ENCODE peak calls at places on chromosomes 4 and X, in ten cellular contexts. P, K, N, H, M, Y, L, U, B and A are unnamed samples. For H3K9me3, the result is how much of the 10 kb centered on the place peaks cover.

GRCh38 chr4:147355849-147356248 is 125.0 kb upstream of the EDNRA start:
- DNase-seq in H (no peak), M (peak), Y (no peak), B (no peak), K (no peak), P (no peak), L (no peak), N (no peak), U (peak), A (no peak)

GRCh38 chr4:82948647-82949204 is 48.2 kb downstream of the THAP9 start:
- DNase-seq in H (no peak), U (peak), B (no peak), L (no peak), M (peak), N (no peak), K (no peak), P (no peak), Y (no peak), A (no peak)

GRCh38 chrX:40709395-40709794 is 25.9 kb downstream of the MED14 start:
- DNase-seq in P (no peak), N (no peak), L (no peak), M (no peak), Y (no peak), U (no peak), K (no peak), B (no peak), H (no peak), A (no peak)

GRCh38 chr4:2385450-2386020 is 32.9 kb downstream of the ZFYVE28 start:
- DNase-seq in K (no peak), N (no peak), M (no peak), P (no peak), U (no peak), Y (no peak), L (no peak), B (no peak), H (no peak), A (no peak)

GRCh38 chr4:126051709-126052424 is 737.1 kb downstream of the FAT4 start:
- DNase-seq in L (no peak), Y (no peak), K (no peak), H (no peak), U (peak), M (peak), B (no peak), N (no peak), P (no peak), A (no peak)

GRCh38 chrX:84339507-84340364 is 151.7 kb upstream of the RPS6KA6 start:
- DNase-seq in Y (no peak), N (no peak), M (peak), B (no peak), P (no peak), L (no peak), K (no peak), U (peak), H (no peak), A (no peak)

GRCh38 chr4:14345356-14345775 is 656.9 kb upstream of the CPEB2 start:
- DNase-seq in N (no peak), Y (no peak), P (no peak), B (no peak), K (no peak), M (peak), L (no peak), U (peak), H (no peak), A (no peak)

GRCh38 chr4:154361450-154361849 is 130.1 kb downstream of the DCHS2 start:
- DNase-seq in M (no peak), K (peak), P (no peak), Y (no peak), L (no peak), B (no peak), U (no peak), H (no peak), N (no peak), A (no peak)

GRCh38 chr4:140359571-140360427 is 13.6 kb upstream of the SCOC start:
- DNase-seq in Y (peak), H (peak), P (peak), U (peak), N (no peak), B (peak), K (peak), M (peak), L (no peak), A (peak)

GRCh38 chrX:154463611-154464220 is 5.6 kb downstream of the PLXNA3 start:
- DNase-seq in M (no peak), U (no peak), B (no peak), H (no peak), Y (no peak), N (no peak), P (no peak), K (no peak), L (no peak), A (no peak)

GRCh38 chrX:78168065-78168464 is 28.6 kb upstream of the TAF9B start:
- DNase-seq in P (no peak), N (no peak), B (no peak), Y (no peak), H (no peak), L (no peak), U (no peak), K (no peak), M (no peak), A (no peak)

GRCh38 chr4:7372673-7373072 is 62.1 kb downstream of the PSAPL1 start:
- DNase-seq in N (no peak), U (peak), B (no peak), Y (no peak), K (no peak), L (no peak), P (no peak), H (no peak), M (peak), A (no peak)

GRCh38 chr4:124279741-124280140 is 432.8 kb downstream of the ANKRD50 start:
- DNase-seq in Y (no peak), M (no peak), B (no peak), K (no peak), N (no peak), P (no peak), H (no peak), L (no peak), U (no peak), A (no peak)

GRCh38 chr4:2800691-2801596 is 8.1 kb downstream of the SH3BP2 start:
- DNase-seq in K (peak), H (peak), U (peak), Y (no peak), M (peak), P (peak), B (peak), L (no peak), N (no peak), A (no peak)

GRCh38 chrX:130874751-130875150 is 28.3 kb downstream of the ENOX2 start:
- DNase-seq in L (no peak), H (no peak), K (no peak), B (no peak), M (peak), Y (no peak), P (no peak), N (no peak), U (peak), A (no peak)

GRCh38 chrX:40012039-40012799 is 85.5 kb downstream of the BCOR start:
- DNase-seq in B (peak), Y (no peak), P (peak), K (no peak), H (peak), N (no peak), M (peak), U (peak), L (no peak), A (no peak)

GRCh38 chr4:43757147-43757546 is 691.5 kb downstream of the KCTD8 start:
- DNase-seq in L (no peak), M (no peak), H (no peak), B (peak), P (no peak), K (no peak), Y (no peak), U (no peak), N (no peak), A (no peak)

GRCh38 chr4:17797808-17798207 is 12.7 kb downstream of the DCAF16 start:
- DNase-seq in U (no peak), L (no peak), H (no peak), N (no peak), K (no peak), P (no peak), B (no peak), Y (no peak), M (no peak), A (no peak)

GRCh38 chr4:182736207-182736606 is 181.0 kb downstream of the DCTD start:
- DNase-seq in Y (no peak), L (no peak), P (no peak), U (no peak), B (no peak), M (no peak), H (no peak), N (peak), K (no peak), A (no peak)

GRCh38 chrX:126886997-126887396 is 67.5 kb downstream of the PRR32 start:
- DNase-seq in P (no peak), M (no peak), B (no peak), L (no peak), K (no peak), N (no peak), H (no peak), Y (no peak), U (no peak), A (no peak)
- H3K9me3 ChIP-seq in P (under half), M (under half), B (under half), L (under half), K (under half), N (under half), H (under half), Y (under half), U (under half), A (under half)

GRCh38 chr4:170027181-170027829 is 1.1 kb upstream of the MFAP3L start:
- DNase-seq in P (peak), H (peak), U (peak), L (peak), K (peak), N (peak), Y (peak), M (peak), B (peak), A (peak)
- H3K27ac ChIP-seq in P (peak), H (peak), U (no peak), L (no peak), K (peak), N (peak), Y (peak), M (no peak), B (no peak), A (no peak)

GRCh38 chrX:133090410-133090809 is 6.5 kb downstream of the USP26 start:
- DNase-seq in U (no peak), L (no peak), P (no peak), B (no peak), H (no peak), N (no peak), M (no peak), Y (no peak), K (no peak), A (no peak)
- TF ChIP-seq CTCF in U (no peak), L (no peak), P (no peak), B (no peak), H (no peak), N (no peak), M (no peak), Y (no peak), K (no peak), A (no peak)

DNA sequence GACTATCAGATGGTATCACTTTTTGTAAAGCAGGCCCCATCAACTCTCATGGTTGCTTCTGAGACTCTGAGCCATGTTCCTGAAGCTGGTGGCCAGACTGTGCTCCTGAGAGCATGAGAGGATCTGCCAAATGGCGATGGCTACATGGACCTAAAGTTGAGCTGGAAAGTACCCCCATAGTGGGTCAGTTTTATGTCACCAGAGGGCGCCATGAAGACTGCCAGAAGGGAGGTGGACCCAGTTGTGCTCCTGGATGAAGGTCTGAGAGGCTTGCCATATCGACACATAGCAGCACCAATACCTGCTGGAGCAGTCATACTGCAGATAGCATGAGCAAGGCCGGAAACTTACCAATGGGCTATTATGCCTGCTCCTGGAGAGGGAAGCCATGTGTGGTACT is 105.7 kb downstream of the SLITRK2 start:
- DNase-seq in H (no peak), L (no peak), N (no peak), U (no peak), K (no peak), B (peak), P (no peak), M (no peak), Y (no peak), A (no peak)
- H3K9me3 ChIP-seq in H (under half), L (under half), N (under half), U (under half), K (under half), B (under half), P (under half), M (under half), Y (under half), A (under half)

DNA sequence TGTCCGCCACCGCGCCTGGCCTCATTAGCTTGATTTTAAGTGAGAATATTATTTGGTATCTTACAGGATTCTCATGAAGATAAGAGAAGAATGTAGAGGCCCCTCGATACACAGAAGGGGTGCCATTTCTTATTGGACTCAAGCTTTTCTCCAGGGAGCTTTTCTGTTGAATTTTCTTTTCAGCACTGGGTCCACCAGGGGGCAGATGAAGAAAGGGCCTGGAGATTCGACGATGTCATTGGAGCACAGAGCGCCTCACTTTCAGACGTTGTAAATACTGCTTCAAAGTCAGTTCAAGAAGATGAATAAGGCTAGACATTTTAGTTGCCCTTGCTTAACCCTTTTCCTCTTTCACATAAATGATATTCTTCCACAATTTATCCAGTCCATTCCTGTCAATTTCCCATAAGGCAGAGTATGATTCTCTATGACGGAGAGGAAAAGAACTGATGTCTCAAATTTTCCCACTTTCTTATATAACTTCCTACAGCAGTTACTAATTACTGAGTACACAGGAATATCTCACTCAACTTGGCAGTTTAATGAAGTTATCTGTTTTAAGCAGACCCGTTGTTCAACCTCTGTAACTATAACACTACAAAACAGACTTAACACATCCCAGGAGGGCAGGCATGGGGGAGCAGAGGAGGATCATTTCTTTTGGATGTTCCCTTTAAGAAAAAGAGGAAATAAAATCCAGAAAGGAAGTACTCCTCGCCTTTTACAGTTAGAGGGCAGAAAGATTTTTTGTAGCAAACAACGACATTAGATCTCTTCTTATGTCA is 12.0 kb upstream of the CENPU start:
- DNase-seq in M (peak), Y (peak), N (no peak), L (no peak), H (peak), B (peak), K (peak), U (peak), P (peak), A (peak)
- H3K27ac ChIP-seq in M (no peak), Y (no peak), N (peak), L (peak), H (peak), B (no peak), K (peak), U (no peak), P (peak), A (no peak)

GRCh38 chr4:186934255-186934654 is 210.6 kb upstream of the FAT1 start:
- DNase-seq in P (peak), U (no peak), H (no peak), N (no peak), B (no peak), Y (no peak), M (no peak), K (no peak), L (no peak), A (no peak)

GRCh38 chr4:186939226-186939625 is 215.6 kb upstream of the FAT1 start:
- DNase-seq in B (no peak), M (no peak), L (no peak), U (no peak), N (no peak), K (no peak), H (no peak), Y (no peak), P (no peak), A (no peak)

GRCh38 chr4:186935881-186936280 is 212.2 kb upstream of the FAT1 start:
- DNase-seq in B (no peak), Y (no peak), N (no peak), K (no peak), L (no peak), H (no peak), M (no peak), P (no peak), U (no peak), A (no peak)

GRCh38 chr4:186934841-186935443 is 211.3 kb upstream of the FAT1 start:
- DNase-seq in Y (no peak), L (no peak), B (no peak), M (no peak), N (no peak), U (no peak), P (peak), H (no peak), K (no peak), A (no peak)

DNA sequence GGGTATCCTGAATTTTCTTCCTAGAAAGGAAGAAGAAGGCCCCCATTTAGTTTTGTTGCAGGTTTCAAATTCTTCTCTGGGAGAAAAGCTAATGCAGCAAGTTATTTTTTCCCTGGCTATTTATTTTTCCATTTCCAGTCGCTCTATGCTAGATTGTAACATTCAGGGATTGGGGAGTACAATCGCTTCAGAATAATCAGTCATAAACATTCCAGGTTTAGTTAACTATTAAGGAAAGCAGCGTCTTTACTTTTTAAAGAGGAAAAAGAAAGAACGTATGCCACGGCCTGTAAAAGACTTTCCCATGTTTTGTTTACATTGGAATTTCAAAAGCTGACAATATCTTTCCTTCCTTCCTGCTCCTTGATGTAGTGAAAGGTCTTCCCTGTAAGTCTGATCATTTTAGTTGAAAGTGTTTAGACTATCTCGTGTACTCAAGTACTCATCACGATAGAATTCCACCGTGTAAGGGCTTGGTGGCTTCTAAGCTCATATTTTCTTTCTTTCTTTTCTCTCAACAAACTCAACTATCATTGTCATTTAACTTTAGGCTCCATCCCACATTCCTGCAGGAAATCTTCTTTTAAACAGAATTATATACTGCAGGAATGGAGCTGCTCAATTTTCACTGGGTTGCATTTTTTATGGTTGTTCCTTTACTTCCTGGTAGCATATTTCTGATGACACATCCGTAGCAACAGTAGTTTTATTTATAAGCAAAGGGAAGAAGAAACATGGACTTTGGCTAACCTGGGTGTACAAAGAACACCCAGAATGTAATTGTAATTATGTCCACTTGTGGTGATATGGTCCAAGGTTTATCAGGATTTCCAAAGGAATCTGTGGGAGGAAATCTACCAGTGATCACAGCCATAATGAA is 213.1 kb upstream of the FAT1 start:
- DNase-seq in B (no peak), L (no peak), U (peak), M (peak), Y (no peak), H (no peak), N (no peak), K (no peak), P (no peak), A (no peak)
- TF ChIP-seq CTCF in B (no peak), L (peak), U (peak), M (peak), Y (no peak), H (peak), N (no peak), K (peak), P (no peak), A (no peak)

DNA sequence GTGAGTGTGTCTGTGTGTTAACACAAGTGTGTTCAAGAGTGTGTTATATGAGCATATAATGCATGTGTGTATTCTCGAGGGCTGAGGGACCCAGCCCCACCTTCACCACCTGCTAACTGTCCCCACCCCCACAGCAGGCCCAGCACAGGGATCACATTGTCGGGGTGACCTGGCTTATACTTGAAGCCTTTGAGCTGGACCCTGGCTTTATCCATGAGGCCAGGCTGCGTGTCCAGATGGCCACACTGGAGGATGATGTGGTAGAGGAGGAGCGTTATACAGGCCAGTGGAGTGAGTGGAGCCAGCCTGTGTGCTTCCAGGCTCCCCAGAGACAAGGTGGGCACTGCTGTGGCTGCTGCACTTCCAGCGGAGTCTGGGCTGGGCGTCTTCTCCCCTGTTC is 7.6 kb downstream of the IL9R start:
- DNase-seq in P (no peak), B (no peak), L (no peak), Y (no peak), K (no peak), M (no peak), U (no peak), H (no peak), N (peak), A (no peak)
- H3K9me3 ChIP-seq in P (under half), B (under half), L (under half), Y (under half), K (under half), M (under half), U (under half), H (under half), N (under half), A (under half)

GRCh38 chr4:53889335-53890084 is 174.9 kb downstream of the CHIC2 start:
- DNase-seq in N (peak), M (peak), L (no peak), H (no peak), B (no peak), K (no peak), Y (no peak), U (peak), P (no peak), A (no peak)
- H3K27ac ChIP-seq in N (peak), M (no peak), L (no peak), H (no peak), B (no peak), K (peak), Y (no peak), U (peak), P (no peak), A (no peak)